ENCODE peak calls at places on chromosomes 7 and 10, in four cellular contexts. C is T-cell; M is activated CD8-positive, alpha-beta memory T cell treated with anti-CD3 and anti-CD28 coated beads, Interleukin-2, amount 50 U/mL, for 48 hours; J is choroid plexus epithelial cell. D is an unnamed sample.

GRCh38 chr7:26036092-26036491 is 115.9 kb upstream of the NFE2L3 start:
- DNase-seq in M (no peak), C (no peak), J (no peak), D (no peak)

GRCh38 chr10:79203014-79203675 is 134.4 kb downstream of the ZMIZ1 start:
- DNase-seq in M (no peak), J (no peak), C (no peak), D (no peak)

GRCh38 chr7:67777119-67777518 is 780.5 kb downstream of the TYW1 start:
- DNase-seq in M (no peak), J (no peak), C (no peak), D (no peak)

GRCh38 chr7:101166909-101167644 is 1.7 kb upstream of the VGF start:
- DNase-seq in J (no peak), M (no peak), C (no peak), D (no peak)

GRCh38 chr7:83976302-83976701 is 218.3 kb downstream of the SEMA3A start:
- DNase-seq in M (no peak), J (peak; percentile 55), C (no peak), D (no peak)

GRCh38 chr10:30027057-30028005 is 32.1 kb downstream of the JCAD start:
- DNase-seq in C (peak; percentile 85), M (peak; percentile 88), J (peak; percentile 55), D (no peak)

GRCh38 chr7:95922191-95922590 is 149.8 kb downstream of the DYNC1I1 start:
- DNase-seq in C (no peak), M (no peak), J (no peak), D (no peak)

GRCh38 chr10:116630020-116630419 is 9.3 kb downstream of the PNLIPRP2 start:
- DNase-seq in C (no peak), M (no peak), J (no peak), D (no peak)

GRCh38 chr10:34150103-34150502 is 665.0 kb downstream of the PARD3 start:
- DNase-seq in M (no peak), J (no peak), C (no peak), D (no peak)

GRCh38 chr10:72740526-72740925 is 48.6 kb downstream of the MCU start:
- DNase-seq in M (no peak), C (no peak), J (peak; percentile 81), D (peak; percentile 64)

GRCh38 chr7:123548406-123548805 is 9.2 kb downstream of the NDUFA5 start:
- DNase-seq in M (no peak), C (no peak), J (no peak), D (no peak)

GRCh38 chr10:129332476-129332875 is 134.6 kb upstream of the MGMT start:
- DNase-seq in M (no peak), J (peak; percentile 7), C (peak; percentile 9), D (no peak)

GRCh38 chr10:79937661-79938226 is 11.2 kb downstream of the SFTPD start:
- DNase-seq in J (no peak), M (no peak), C (no peak), D (no peak)